ENCODE peak calls at places on chromosome 18, in ten cellular contexts. P is choroid plexus epithelial cell; D is activated naive CD4-positive, alpha-beta T cell treated with anti-CD3 and anti-CD28 coated beads, Interleukin-2, amount 10 ng/mL, durations not matched to agents 7 days and 5 days; O is CD8-positive, alpha-beta memory T cell; E is AG10803; R is GM04504; J is amygdala; M is left cardiac atrium; Q is EL; I is mucosa of descending colon. X is an unnamed sample.

GRCh38 chr18:50622320-50622719 is 62.4 kb downstream of the MAPK4 start:
- DNase-seq in R (no peak), E (no peak), Q (no peak), I (no peak), O (no peak), D (no peak), P (no peak), M (no peak), J (no peak), X (no peak)

GRCh38 chr18:74316257-74317180 is 880 bp downstream of the C18orf63 start:
- DNase-seq in Q (peak), R (peak), J (no peak), O (no peak), M (no peak), E (peak), D (no peak), P (peak), I (no peak), X (peak)

GRCh38 chr18:2654828-2655152 is 736 bp upstream of the SMCHD1 start:
- DNase-seq in M (no peak), R (no peak), E (no peak), P (no peak), I (no peak), O (peak), D (no peak), J (no peak), Q (no peak), X (no peak)

GRCh38 chr18:54232485-54233227 is 8.2 kb upstream of the MBD2 start:
- DNase-seq in E (no peak), Q (no peak), I (no peak), O (no peak), P (no peak), J (no peak), D (no peak), R (no peak), M (no peak), X (no peak)

GRCh38 chr18:54946149-54946581 is 13.1 kb downstream of the CCDC68 start:
- DNase-seq in D (peak), M (peak), O (no peak), R (no peak), P (peak), Q (peak), E (no peak), I (peak), J (no peak), X (peak)

GRCh38 chr18:40159141-40160017 is 1795.7 kb upstream of the PIK3C3 start:
- DNase-seq in R (peak), O (no peak), E (peak), P (peak), M (no peak), I (no peak), J (no peak), Q (no peak), D (no peak), X (no peak)

GRCh38 chr18:1094408-1094807 is 189.7 kb downstream of the ADCYAP1 start:
- DNase-seq in D (no peak), M (no peak), R (peak), I (no peak), O (no peak), Q (peak), E (peak), P (peak), J (peak), X (peak)

GRCh38 chr18:24397131-24397693 is 412 bp downstream of the OSBPL1A start:
- DNase-seq in J (peak), R (peak), I (no peak), O (no peak), E (peak), Q (peak), P (peak), M (no peak), D (no peak), X (peak)